ENCODE peak calls at places on chromosomes 3 and 15, in four cellular contexts. Z is CD4-positive, alpha-beta memory T cell; B is mesendoderm; N is PC-3. M is an unnamed sample.

GRCh38 chr15:86491118-86491517 is 411.4 kb downstream of the AGBL1 start:
- DNase-seq in N (no peak), Z (no peak), B (no peak), M (no peak)

GRCh38 chr3:134253475-134254231 is 3.0 kb upstream of the RYK start:
- DNase-seq in N (no peak), B (no peak), Z (no peak), M (no peak)

GRCh38 chr3:72692959-72693518 is 155.2 kb downstream of the SHQ1 start:
- DNase-seq in B (peak; percentile 26), Z (no peak), N (no peak), M (no peak)

GRCh38 chr15:77144492-77145070 is 73.7 kb upstream of the TSPAN3 start:
- DNase-seq in B (peak; percentile 53), Z (no peak), N (peak; percentile 4), M (no peak)

GRCh38 chr15:24857777-24858176 is 97.0 kb upstream of the SNRPN start:
- DNase-seq in B (peak; percentile 82), N (peak; percentile 11), Z (no peak), M (no peak)

GRCh38 chr15:99716540-99716939 is 16.7 kb downstream of the LYSMD4 start:
- DNase-seq in Z (no peak), N (no peak), B (no peak), M (no peak)

GRCh38 chr3:150449169-150449721 is 41.1 kb downstream of the TSC22D2 start:
- DNase-seq in B (no peak), Z (no peak), N (peak; percentile 80), M (no peak)

GRCh38 chr15:98712845-98713584 is 64.7 kb downstream of the IGF1R start:
- DNase-seq in Z (no peak), B (no peak), N (no peak), M (no peak)

GRCh38 chr3:24751020-24751419 is 256.4 kb upstream of the THRB start:
- DNase-seq in Z (no peak), N (no peak), B (no peak), M (no peak)

GRCh38 chr15:29676961-29677402 is 145.3 kb downstream of the TJP1 start:
- DNase-seq in Z (no peak), B (no peak), N (peak; percentile 74), M (no peak)

GRCh38 chr3:167350245-167350862 is 29.7 kb downstream of the ZBBX start:
- DNase-seq in N (peak; percentile 59), Z (no peak), B (peak; percentile 37), M (no peak)

GRCh38 chr3:87968668-87969067 is 90.1 kb downstream of the CGGBP1 start:
- DNase-seq in B (no peak), N (no peak), Z (no peak), M (no peak)

GRCh38 chr15:42037650-42038049 is 16.8 kb upstream of the PLA2G4E start:
- DNase-seq in B (no peak), Z (no peak), N (peak; percentile 52), M (no peak)

GRCh38 chr3:184317201-184317600 is 2.8 kb downstream of the EIF4G1 start:
- DNase-seq in Z (no peak), N (no peak), B (no peak), M (no peak)

GRCh38 chr3:64863811-64864210 is 176.0 kb upstream of the ADAMTS9 start:
- DNase-seq in Z (no peak), B (no peak), N (no peak), M (no peak)

GRCh38 chr15:40104865-40105516 is 3.7 kb downstream of the BMF start:
- DNase-seq in Z (peak; percentile 70), B (peak; percentile 97), N (peak; percentile 94), M (peak; percentile 77)

GRCh38 chr3:176088962-176089383 is 1108.3 kb downstream of the TBL1XR1 start:
- DNase-seq in N (no peak), B (no peak), Z (no peak), M (no peak)
- H3K27ac ChIP-seq in N (no peak overlapping the region), B (no peak overlapping the region), Z (no peak overlapping the region), M (no peak overlapping the region)

DNA sequence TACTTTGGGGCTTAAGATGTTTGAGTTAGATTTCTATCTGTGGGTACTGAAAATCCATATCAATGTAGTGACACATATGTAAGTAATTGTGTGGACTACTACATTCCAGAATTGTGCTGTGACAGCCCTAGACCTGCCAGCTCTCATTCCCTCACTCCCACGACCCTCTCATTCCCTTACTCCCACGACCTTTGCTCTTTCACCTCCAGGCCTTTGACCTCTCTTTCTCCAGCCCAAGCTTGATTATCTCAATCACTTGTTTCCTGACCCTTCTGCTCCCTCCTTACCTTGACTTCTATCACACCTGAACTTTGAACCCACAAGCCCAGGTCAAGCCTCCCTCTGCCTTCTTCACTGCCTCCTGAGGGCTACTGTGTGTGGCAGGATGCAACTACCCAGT is 3.6 kb upstream of the RUVBL1 start:
- DNase-seq in B (no peak), Z (no peak), N (no peak), M (no peak)
- H3K4me3 ChIP-seq in B (no peak overlapping the region), Z (no peak overlapping the region), N (no peak overlapping the region), M (no peak overlapping the region)

DNA sequence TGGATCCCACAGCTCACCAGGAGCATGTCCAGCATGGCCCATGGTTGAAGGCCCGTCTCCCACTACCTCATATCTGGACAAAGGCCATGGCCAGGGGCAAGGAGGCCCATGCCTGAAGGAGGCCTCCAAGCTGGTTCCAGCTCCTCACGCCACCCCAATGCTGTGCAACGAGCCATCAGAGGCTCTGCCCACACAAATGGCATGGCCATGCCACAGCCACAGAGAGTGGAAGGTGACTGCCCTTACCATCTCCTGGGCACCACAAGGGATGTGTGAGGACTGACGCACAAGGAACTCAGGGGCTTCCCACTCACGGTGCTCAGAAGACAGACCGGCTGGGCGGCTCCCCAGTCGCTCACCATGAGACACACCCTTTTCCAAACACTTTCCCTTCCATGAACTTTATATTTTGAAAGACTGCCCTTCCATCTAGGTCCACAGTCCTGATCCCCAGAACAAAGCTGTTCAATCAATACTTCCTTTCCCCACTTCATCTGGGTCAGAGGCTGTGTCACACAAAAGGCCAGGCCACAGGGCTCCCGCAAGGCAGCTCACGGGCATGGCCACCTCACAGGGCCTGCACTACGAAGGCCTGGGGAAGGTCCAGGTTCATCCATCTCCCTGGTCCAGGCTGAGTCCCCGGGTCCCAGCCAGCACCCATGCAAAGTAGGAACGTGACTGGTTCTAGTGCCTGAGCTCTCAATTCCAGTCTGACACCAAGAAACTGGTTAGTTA is 66.4 kb downstream of the CYFIP1 start:
- DNase-seq in N (no peak), B (no peak), Z (no peak), M (no peak)
- H3K36me3 ChIP-seq in N (peaks cover 28% of the 10 kb centered on the region), B (peaks cover 5% of the 10 kb centered on the region), Z (no peaks in the 10 kb centered on the region), M (no peaks in the 10 kb centered on the region)

DNA sequence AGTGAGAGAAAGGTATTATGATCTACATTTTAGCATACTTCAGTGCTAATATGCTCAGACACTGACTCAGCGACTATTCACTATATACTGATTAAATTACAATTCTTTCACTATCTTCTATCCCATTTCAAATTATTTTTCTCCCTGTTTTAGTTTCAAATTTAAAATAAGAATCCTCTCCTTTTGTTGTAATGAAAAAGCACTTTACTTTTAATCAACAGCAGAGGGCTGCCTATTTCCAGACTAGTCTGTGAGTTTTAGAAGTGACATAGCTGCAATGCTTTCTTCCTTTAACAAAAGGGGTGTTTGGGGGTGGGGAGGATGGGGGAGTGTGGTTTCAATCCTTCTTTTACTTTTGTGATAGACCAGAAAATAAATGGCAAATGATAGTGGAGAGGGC is 2.4 kb downstream of the NEDD4 start:
- DNase-seq in N (no peak), B (no peak), Z (no peak), M (no peak)
- H3K27ac ChIP-seq in N (no peak overlapping the region), B (no peak overlapping the region), Z (no peak overlapping the region), M (no peak overlapping the region)